ENCODE peak calls at places on chromosomes 4 and X, in four cellular contexts. One of them, this sample, is unnamed.

GRCh38 chrX:39823848-39824247 is 273.9 kb downstream of the BCOR start:
- DNase-seq in thoracic aorta: no peak
- DNase-seq in PC-3: no peak
- DNase-seq in lower lobe of right lung: no peak
- DNase-seq in this sample: no peak

GRCh38 chrX:39163585-39163984 is 362.3 kb downstream of the MID1IP1 start:
- DNase-seq in lower lobe of right lung: no peak
- DNase-seq in PC-3: no peak
- DNase-seq in thoracic aorta: no peak
- DNase-seq in this sample: no peak

GRCh38 chr4:140300271-140300970 is 73.0 kb upstream of the SCOC start:
- DNase-seq in lower lobe of right lung: no peak
- DNase-seq in thoracic aorta: no peak
- DNase-seq in PC-3: peak; percentile 67
- DNase-seq in this sample: no peak

GRCh38 chr4:171016145-171016544 is 797.1 kb upstream of the GALNTL6 start:
- DNase-seq in PC-3: no peak
- DNase-seq in lower lobe of right lung: no peak
- DNase-seq in thoracic aorta: no peak
- DNase-seq in this sample: no peak

GRCh38 chr4:3803475-3803847 is 37.3 kb downstream of the ADRA2C start:
- DNase-seq in PC-3: no peak
- DNase-seq in lower lobe of right lung: no peak
- DNase-seq in thoracic aorta: no peak
- DNase-seq in this sample: no peak

GRCh38 chr4:176760468-176760867 is 32.3 kb downstream of the VEGFC start:
- DNase-seq in PC-3: no peak
- DNase-seq in lower lobe of right lung: no peak
- DNase-seq in thoracic aorta: no peak
- DNase-seq in this sample: no peak

GRCh38 chrX:53317365-53318069 is 36.1 kb upstream of the IQSEC2 start:
- DNase-seq in PC-3: peak; percentile 54
- DNase-seq in thoracic aorta: peak; percentile 9
- DNase-seq in lower lobe of right lung: peak; percentile 65
- DNase-seq in this sample: peak; percentile 80

GRCh38 chr4:128570380-128570779 is 239.1 kb upstream of the JADE1 start:
- DNase-seq in lower lobe of right lung: peak; percentile 58
- DNase-seq in PC-3: peak; percentile 33
- DNase-seq in thoracic aorta: no peak
- DNase-seq in this sample: peak; percentile 27

GRCh38 chr4:94446386-94446785 is 5.4 kb upstream of the PDLIM5 start:
- DNase-seq in thoracic aorta: no peak
- DNase-seq in lower lobe of right lung: no peak
- DNase-seq in PC-3: peak; percentile 39
- DNase-seq in this sample: no peak

GRCh38 chr4:54941994-54942552 is 183.3 kb downstream of the KDR start:
- DNase-seq in PC-3: no peak
- DNase-seq in lower lobe of right lung: no peak
- DNase-seq in thoracic aorta: no peak
- DNase-seq in this sample: no peak

GRCh38 chrX:114970806-114971205 is 46.6 kb downstream of the IL13RA2 start:
- DNase-seq in thoracic aorta: no peak
- DNase-seq in lower lobe of right lung: no peak
- DNase-seq in PC-3: no peak
- DNase-seq in this sample: no peak

GRCh38 chrX:114976321-114976720 is 41.1 kb downstream of the IL13RA2 start:
- DNase-seq in lower lobe of right lung: no peak
- DNase-seq in thoracic aorta: no peak
- DNase-seq in PC-3: peak; percentile 83
- DNase-seq in this sample: no peak
- H3K27ac ChIP-seq in lower lobe of right lung: no peak overlapping the region
- H3K27ac ChIP-seq in thoracic aorta: no peak overlapping the region
- H3K27ac ChIP-seq in PC-3: peak overlapping the region; percentile 87
- H3K27ac ChIP-seq in this sample: no peak overlapping the region

DNA sequence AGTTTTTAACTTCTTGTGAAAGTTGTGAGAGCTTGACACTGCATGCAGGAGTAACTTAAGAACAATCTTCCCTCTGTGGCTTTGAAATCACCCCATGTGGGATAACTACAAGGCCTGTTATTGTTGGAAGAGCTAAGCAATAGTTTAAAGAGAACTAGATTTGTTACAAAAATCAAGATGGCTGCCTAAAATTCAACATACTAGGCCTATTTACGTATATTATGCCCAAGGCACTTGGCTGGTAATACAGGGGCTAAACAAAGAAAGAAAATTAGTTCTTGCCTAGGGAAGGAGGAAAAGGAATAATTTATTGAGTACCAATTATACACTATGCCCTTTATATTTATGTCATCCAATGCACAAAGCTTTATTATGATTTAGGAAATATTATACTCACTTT is 36.1 kb downstream of the DMD start:
- DNase-seq in thoracic aorta: no peak
- DNase-seq in lower lobe of right lung: no peak
- DNase-seq in PC-3: no peak
- DNase-seq in this sample: no peak
- H3K27ac ChIP-seq in thoracic aorta: no peak overlapping the region
- H3K27ac ChIP-seq in lower lobe of right lung: no peak overlapping the region
- H3K27ac ChIP-seq in PC-3: no peak overlapping the region
- H3K27ac ChIP-seq in this sample: no peak overlapping the region

GRCh38 chr4:48025005-48025404 is 8.4 kb downstream of the NIPAL1 start:
- DNase-seq in thoracic aorta: no peak
- DNase-seq in PC-3: no peak
- DNase-seq in lower lobe of right lung: no peak
- DNase-seq in this sample: no peak
- H3K27ac ChIP-seq in thoracic aorta: no peak overlapping the region
- H3K27ac ChIP-seq in PC-3: no peak overlapping the region
- H3K27ac ChIP-seq in lower lobe of right lung: no peak overlapping the region
- H3K27ac ChIP-seq in this sample: no peak overlapping the region

GRCh38 chr4:181046809-181047208 is 1196.4 kb upstream of the TENM3 start:
- DNase-seq in PC-3: no peak
- DNase-seq in lower lobe of right lung: no peak
- DNase-seq in thoracic aorta: no peak
- DNase-seq in this sample: no peak
- H3K27ac ChIP-seq in PC-3: no peak overlapping the region
- H3K27ac ChIP-seq in lower lobe of right lung: no peak overlapping the region
- H3K27ac ChIP-seq in thoracic aorta: no peak overlapping the region
- H3K27ac ChIP-seq in this sample: no peak overlapping the region

DNA sequence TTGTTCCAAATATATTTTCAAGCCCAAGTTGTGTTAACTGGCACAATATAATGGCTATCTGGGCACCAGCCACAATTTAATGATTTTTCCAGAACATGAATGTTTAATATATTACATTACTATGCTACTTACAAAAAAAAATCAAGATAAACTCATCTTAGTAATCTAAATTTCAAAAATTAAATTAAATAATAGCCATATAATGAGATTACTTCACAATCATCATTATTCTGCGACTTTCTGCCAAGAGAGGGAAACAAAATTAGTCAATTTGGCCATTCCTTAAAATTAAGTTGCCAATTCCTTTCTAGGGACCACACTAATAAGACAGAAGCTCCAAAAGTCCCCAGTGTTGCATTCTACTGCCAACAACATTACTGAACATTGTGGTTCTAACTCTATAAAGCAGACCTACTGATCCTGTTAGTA is 7.5 kb downstream of the NEK1 start:
- DNase-seq in lower lobe of right lung: no peak
- DNase-seq in PC-3: no peak
- DNase-seq in thoracic aorta: no peak
- DNase-seq in this sample: no peak
- H3K27ac ChIP-seq in lower lobe of right lung: no peak overlapping the region
- H3K27ac ChIP-seq in PC-3: peak overlapping the region; percentile 14
- H3K27ac ChIP-seq in thoracic aorta: no peak overlapping the region
- H3K27ac ChIP-seq in this sample: peak overlapping the region; percentile 32

DNA sequence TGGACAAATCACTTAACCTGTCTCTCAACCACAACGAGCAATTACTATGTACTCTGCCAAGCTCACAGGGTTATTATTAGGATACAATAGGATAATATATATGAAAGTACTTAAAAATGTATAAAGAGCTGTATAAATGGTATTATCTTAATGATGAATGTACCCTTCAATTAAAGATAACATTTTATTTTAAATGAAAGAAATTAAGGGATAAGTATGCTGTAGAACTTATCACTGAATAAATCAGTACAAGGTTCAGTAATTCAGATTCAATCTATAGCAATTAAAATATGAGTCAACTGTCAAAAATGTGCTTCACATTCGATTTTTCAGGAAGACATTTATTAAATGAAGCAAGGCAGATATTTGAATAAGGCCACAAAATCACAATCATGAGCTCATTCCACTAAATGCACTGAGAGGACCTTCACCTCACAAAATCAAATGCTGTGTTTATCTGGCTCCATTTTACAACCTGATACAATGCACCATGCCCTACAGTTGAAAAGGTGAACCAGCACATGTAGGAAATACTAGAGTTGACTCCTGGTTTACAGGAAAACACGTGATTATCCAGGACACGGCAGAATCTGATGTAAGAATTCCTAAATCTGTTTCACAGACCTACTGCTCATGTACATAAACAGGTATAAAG is 4.4 kb downstream of the LRCH2 start:
- DNase-seq in PC-3: no peak
- DNase-seq in thoracic aorta: no peak
- DNase-seq in lower lobe of right lung: no peak
- DNase-seq in this sample: no peak
- H3K27ac ChIP-seq in PC-3: no peak overlapping the region
- H3K27ac ChIP-seq in thoracic aorta: no peak overlapping the region
- H3K27ac ChIP-seq in lower lobe of right lung: no peak overlapping the region
- H3K27ac ChIP-seq in this sample: no peak overlapping the region